ENCODE peak calls at places on chromosomes 12 and 14, in five cellular contexts. Q, G, W, Z and T are unnamed samples. For H3K36me3, the result is how much of the 10 kb centered on the place peaks cover.

GRCh38 chr12:4174417-4174816 is 99.1 kb upstream of the CCND2 start:
- DNase-seq in Z (no peak), W (no peak), G (no peak), Q (no peak), T (no peak)

GRCh38 chr12:14416658-14417057 is 51.2 kb downstream of the ATF7IP start:
- DNase-seq in Q (peak), Z (peak), G (no peak), W (peak), T (peak)

GRCh38 chr12:27469161-27469560 is 22.6 kb downstream of the SMCO2 start:
- DNase-seq in Z (no peak), Q (no peak), W (no peak), G (no peak), T (no peak)

GRCh38 chr14:39547845-39548244 is 115.6 kb upstream of the FBXO33 start:
- DNase-seq in Q (no peak), W (no peak), G (no peak), Z (no peak), T (no peak)

GRCh38 chr12:59388694-59389093 is 207.1 kb upstream of the SLC16A7 start:
- DNase-seq in Z (no peak), W (no peak), G (no peak), Q (no peak), T (no peak)

GRCh38 chr12:3283137-3283680 is 206.0 kb downstream of the TSPAN9 start:
- DNase-seq in G (no peak), W (no peak), Q (no peak), Z (no peak), T (no peak)

GRCh38 chr12:130879212-130879686 is 7.4 kb downstream of the RAN start:
- DNase-seq in G (no peak), Q (no peak), Z (no peak), W (no peak), T (no peak)

GRCh38 chr14:28652782-28653181 is 113.8 kb upstream of the FOXG1 start:
- DNase-seq in Z (peak), Q (no peak), W (peak), G (no peak), T (no peak)

GRCh38 chr14:100292776-100293461 is 13.3 kb downstream of the SLC25A29 start:
- DNase-seq in Q (no peak), W (no peak), G (no peak), Z (no peak), T (no peak)

GRCh38 chr12:50734409-50735263 is 29.3 kb upstream of the ATF1 start:
- DNase-seq in Q (peak), W (peak), Z (peak), G (no peak), T (peak)

GRCh38 chr14:59161571-59162175 is 26.8 kb upstream of the DAAM1 start:
- DNase-seq in W (peak), Z (peak), G (no peak), Q (peak), T (peak)

GRCh38 chr14:102469261-102469660 is 40.3 kb downstream of the ANKRD9 start:
- DNase-seq in Z (no peak), W (no peak), G (no peak), Q (no peak), T (peak)

GRCh38 chr12:96719671-96720362 is 187.2 kb upstream of the NEDD1 start:
- DNase-seq in Z (peak), G (no peak), Q (no peak), W (peak), T (no peak)

GRCh38 chr14:26394114-26394855 is 203.5 kb downstream of the NOVA1 start:
- DNase-seq in Q (peak), W (peak), Z (peak), G (no peak), T (peak)

GRCh38 chr12:127903146-127903545 is 363.8 kb upstream of the TMEM132C start:
- DNase-seq in Q (no peak), G (peak), W (no peak), Z (no peak), T (peak)

GRCh38 chr14:29148221-29148620 is 381.6 kb downstream of the FOXG1 start:
- DNase-seq in Q (no peak), W (no peak), Z (peak), G (no peak), T (no peak)

GRCh38 chr14:72692678-72693077 is 201.2 kb downstream of the DPF3 start:
- DNase-seq in W (no peak), G (peak), Q (no peak), Z (no peak), T (peak)

GRCh38 chr14:70702154-70702553 is 60.4 kb downstream of the TTC9 start:
- DNase-seq in Z (no peak), W (no peak), G (no peak), Q (no peak), T (no peak)

GRCh38 chr14:38749936-38750335 is 353.1 kb downstream of the SEC23A start:
- DNase-seq in G (no peak), W (no peak), Q (no peak), Z (no peak), T (no peak)

GRCh38 chr14:56349942-56350341 is 229.7 kb upstream of the TMEM260 start:
- DNase-seq in Q (no peak), Z (no peak), W (no peak), G (no peak), T (no peak)

GRCh38 chr12:8828514-8829127 is 6.2 kb downstream of the A2ML1 start:
- DNase-seq in G (no peak), Q (no peak), W (no peak), Z (no peak), T (peak)
- H2BK120ac ChIP-seq in G (peak), Q (no peak), W (no peak), Z (no peak), T (peak)

GRCh38 chr12:103715494-103715893 is 125.5 kb downstream of the NT5DC3 start:
- DNase-seq in Z (no peak), G (no peak), Q (no peak), W (no peak), T (no peak)

GRCh38 chr12:103716517-103717196 is 124.4 kb downstream of the NT5DC3 start:
- DNase-seq in Q (no peak), Z (no peak), W (no peak), G (no peak), T (no peak)

GRCh38 chr12:103712191-103712590 is 125.1 kb downstream of the STAB2 start:
- DNase-seq in Q (no peak), G (no peak), W (no peak), Z (no peak), T (no peak)
- H3K4me2 ChIP-seq in Q (no peak), G (no peak), W (no peak), Z (no peak), T (no peak)

GRCh38 chr12:112961536-112961935 is 16.8 kb upstream of the OAS2 start:
- DNase-seq in Z (no peak), G (no peak), W (no peak), Q (no peak), T (no peak)

GRCh38 chr12:112961074-112961473 is 17.2 kb upstream of the OAS2 start:
- DNase-seq in W (no peak), G (no peak), Q (no peak), Z (no peak), T (no peak)

GRCh38 chr12:112963227-112963861 is 15.0 kb upstream of the OAS2 start:
- DNase-seq in G (no peak), W (no peak), Q (no peak), Z (no peak), T (no peak)

GRCh38 chr12:112964067-112964670 is 14.2 kb upstream of the OAS2 start:
- DNase-seq in Q (no peak), W (no peak), G (no peak), Z (no peak), T (no peak)

DNA sequence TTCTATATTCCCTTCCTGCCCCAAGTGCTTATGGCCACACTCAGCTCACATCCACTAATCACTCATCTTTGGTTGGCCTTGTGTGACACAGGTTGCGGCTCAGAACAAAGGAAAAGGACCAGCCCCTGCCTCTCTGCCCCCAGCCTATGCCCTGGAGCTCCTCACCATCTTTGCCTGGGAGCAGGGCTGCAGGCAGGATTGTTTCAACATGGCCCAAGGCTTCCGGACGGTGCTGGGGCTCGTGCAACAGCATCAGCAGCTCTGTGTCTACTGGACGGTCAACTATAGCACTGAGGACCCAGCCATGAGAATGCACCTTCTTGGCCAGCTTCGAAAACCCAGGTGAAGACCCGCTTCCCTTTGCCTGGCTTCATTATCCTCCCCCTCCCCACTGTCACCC is 15.8 kb upstream of the OAS2 start:
- DNase-seq in Q (no peak), W (no peak), G (no peak), Z (no peak), T (no peak)
- H3K36me3 ChIP-seq in Q (under half), W (under half), G (under half), Z (under half), T (under half)

GRCh38 chr12:115452751-115453281 is 768.8 kb upstream of the TBX3 start:
- DNase-seq in W (no peak), G (no peak), Z (no peak), Q (no peak), T (peak)
- H2BK120ac ChIP-seq in W (no peak), G (no peak), Z (peak), Q (no peak), T (no peak)

GRCh38 chr12:47741340-47741703 is 16.0 kb upstream of the ENDOU start:
- DNase-seq in G (no peak), W (peak), Z (no peak), Q (no peak), T (no peak)

GRCh38 chr12:47737936-47738335 is 12.6 kb upstream of the ENDOU start:
- DNase-seq in W (no peak), Q (no peak), G (no peak), Z (no peak), T (no peak)

GRCh38 chr12:47740536-47741339 is 15.4 kb upstream of the ENDOU start:
- DNase-seq in G (no peak), W (no peak), Q (no peak), Z (no peak), T (no peak)

GRCh38 chr12:47739959-47740358 is 14.7 kb upstream of the ENDOU start:
- DNase-seq in Z (no peak), Q (no peak), W (no peak), G (no peak), T (no peak)

DNA sequence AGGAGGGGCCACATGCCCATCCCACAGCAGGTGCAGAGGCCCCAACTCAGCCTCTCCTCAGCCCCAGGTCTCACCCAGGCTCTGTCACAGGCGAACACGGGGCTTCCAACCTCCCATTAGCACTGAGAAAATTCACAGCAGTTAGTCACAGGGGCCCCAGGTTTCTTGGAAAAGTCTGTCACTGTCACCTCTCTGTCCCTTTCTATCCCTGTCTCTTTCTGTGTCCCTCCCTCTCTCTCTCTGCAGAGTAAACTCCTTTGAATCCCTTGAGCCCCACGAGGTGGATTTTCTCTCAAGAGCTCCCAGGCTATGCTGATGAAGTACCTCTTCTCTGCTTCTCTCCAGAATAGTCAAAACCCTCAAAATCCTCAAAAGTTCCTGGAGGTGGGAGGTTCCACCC is 14.0 kb upstream of the ENDOU start:
- DNase-seq in Q (no peak), G (no peak), W (no peak), Z (no peak), T (no peak)
- H3K4me2 ChIP-seq in Q (no peak), G (no peak), W (no peak), Z (no peak), T (no peak)

GRCh38 chr14:54475911-54476310 is 12.9 kb downstream of the GMFB start:
- DNase-seq in W (no peak), G (no peak), Q (no peak), Z (no peak), T (no peak)

GRCh38 chr14:54472291-54472690 is 16.5 kb downstream of the GMFB start:
- DNase-seq in Q (no peak), W (no peak), G (no peak), Z (no peak), T (peak)

GRCh38 chr14:54478621-54479215 is 10.1 kb downstream of the GMFB start:
- DNase-seq in Z (no peak), W (peak), G (no peak), Q (no peak), T (peak)

GRCh38 chr14:54474232-54474793 is 14.5 kb downstream of the GMFB start:
- DNase-seq in W (no peak), Z (peak), G (no peak), Q (no peak), T (no peak)

DNA sequence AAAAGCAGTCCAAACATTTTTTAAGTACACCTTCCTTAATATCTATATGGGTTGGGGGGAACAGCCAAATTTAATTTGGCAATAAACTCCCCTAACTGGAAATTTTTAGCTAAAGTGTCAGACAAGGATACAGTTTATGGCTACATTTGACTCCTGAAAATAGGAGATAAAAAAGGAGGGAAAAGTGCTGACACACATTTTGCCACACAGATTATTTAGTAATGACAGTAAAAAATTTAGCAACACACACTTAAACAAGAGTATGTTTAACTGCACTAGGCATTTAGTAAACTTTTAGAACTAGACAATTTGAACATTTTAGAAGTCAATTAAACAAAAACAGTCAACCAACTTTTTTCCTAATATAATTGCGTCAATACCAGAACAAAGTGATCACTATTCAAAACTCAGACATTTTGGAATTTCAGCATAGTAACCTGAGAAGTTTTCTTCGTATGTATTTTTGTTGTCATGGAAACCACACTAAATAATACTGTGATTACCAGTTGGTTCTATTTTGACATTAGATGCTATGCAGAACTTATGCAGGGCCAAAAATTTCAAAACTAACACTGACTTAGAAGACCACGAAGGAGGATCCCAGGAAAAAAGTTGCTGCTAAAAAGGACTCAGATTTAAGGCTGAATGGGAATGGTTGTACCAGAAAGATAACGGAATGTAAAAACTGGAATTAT is 13.4 kb downstream of the GMFB start:
- DNase-seq in Q (no peak), Z (peak), G (no peak), W (peak), T (no peak)
- H3K36me3 ChIP-seq in Q (half or more), Z (under half), G (under half), W (under half), T (under half)

DNA sequence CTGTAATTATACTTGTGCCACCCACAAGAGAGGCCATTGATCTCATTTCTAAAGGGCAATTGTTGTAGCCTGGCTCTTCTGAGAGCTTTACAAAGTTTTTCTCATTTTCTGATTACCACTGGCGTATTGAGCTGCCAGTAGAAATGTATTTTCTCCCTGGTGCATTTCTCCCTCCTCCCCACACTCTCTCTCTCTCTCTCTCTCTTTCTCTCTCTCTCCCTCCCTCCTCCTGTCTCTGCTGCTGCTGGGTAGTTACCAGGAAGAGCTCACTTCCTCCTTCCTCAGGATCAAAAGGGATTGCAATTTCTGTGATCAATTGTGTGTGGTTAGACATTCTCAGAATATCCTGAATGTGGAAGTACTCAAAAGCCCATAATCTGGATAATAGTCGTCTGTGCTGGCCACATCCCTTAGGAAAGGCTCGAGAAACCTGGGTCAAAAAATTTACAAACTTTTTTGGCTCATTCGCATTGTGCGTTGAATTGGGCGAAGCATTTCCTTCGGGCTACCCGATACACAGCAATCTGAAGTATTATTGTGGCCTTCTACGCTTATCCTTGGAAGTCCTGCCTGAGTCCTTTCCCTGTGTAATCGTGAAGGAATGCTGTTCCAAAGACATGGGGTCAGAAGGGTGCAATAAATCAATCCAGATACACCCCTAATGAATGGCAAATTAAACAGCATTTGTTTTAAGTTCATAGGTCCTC is 254.8 kb downstream of the MSRB3 start:
- DNase-seq in W (peak), G (no peak), Q (no peak), Z (peak), T (no peak)
- H2BK120ac ChIP-seq in W (peak), G (no peak), Q (no peak), Z (peak), T (no peak)